ENCODE peak calls at places on chromosomes 12 and 14, in eight cellular contexts. U is activated B cell treated with CpG ODN at 0.5 μM for 24 hours, L is left kidney, O is NCI-H2081, W is GM12878, Y is HT-29, V is gastrocnemius medialis, Q is OCI-LY7. S is an unnamed sample.

GRCh38 chr12:91401190-91401589 is 218.6 kb upstream of the DCN start:
- DNase-seq in U (no peak), L (no peak), O (no peak), W (no peak), Y (no peak), V (no peak), Q (no peak), S (no peak)

GRCh38 chr14:23916446-23916845 is 37.1 kb upstream of the DHRS4 start:
- DNase-seq in U (no peak), L (no peak), O (no peak), W (no peak), Y (no peak), V (no peak), Q (no peak), S (no peak)

GRCh38 chr14:60647081-60647836 is 2.0 kb downstream of the SIX1 start:
- DNase-seq in U (no peak), L (peak), O (peak), W (no peak), Y (no peak), V (peak), Q (no peak), S (no peak)

GRCh38 chr12:110270125-110270962 is 10.7 kb upstream of the ATP2A2 start:
- DNase-seq in U (no peak), L (peak), O (peak), W (no peak), Y (peak), V (peak), Q (no peak), S (no peak)

GRCh38 chr12:107368586-107368985 is 275.2 kb upstream of the CRY1 start:
- DNase-seq in U (no peak), L (no peak), O (no peak), W (no peak), Y (no peak), V (no peak), Q (no peak), S (no peak)

GRCh38 chr14:88985654-88986053 is 161.2 kb downstream of the TTC8 start:
- DNase-seq in U (no peak), L (peak), O (no peak), W (no peak), Y (no peak), V (no peak), Q (no peak), S (no peak)

GRCh38 chr14:77812028-77812427 is 12.1 kb downstream of the ADCK1 start:
- DNase-seq in U (no peak), L (no peak), O (no peak), W (peak), Y (no peak), V (no peak), Q (no peak), S (no peak)

GRCh38 chr12:3747543-3747942 is 5.4 kb downstream of the CRACR2A start:
- DNase-seq in U (no peak), L (no peak), O (no peak), W (no peak), Y (peak), V (no peak), Q (no peak), S (no peak)

GRCh38 chr12:64256166-64256800 is 34.2 kb upstream of the KICS2 start:
- DNase-seq in U (no peak), L (peak), O (peak), W (no peak), Y (peak), V (no peak), Q (peak), S (no peak)

GRCh38 chr12:55899035-55899434 is 28.7 kb downstream of the PYM1 start:
- DNase-seq in U (no peak), L (no peak), O (no peak), W (no peak), Y (no peak), V (no peak), Q (no peak), S (peak)

GRCh38 chr14:51862839-51863235 is 2.4 kb downstream of the GNG2 start:
- DNase-seq in U (no peak), L (no peak), O (no peak), W (no peak), Y (no peak), V (no peak), Q (no peak), S (no peak)

GRCh38 chr14:99964979-99965378 is 100.2 kb upstream of the EVL start:
- DNase-seq in U (no peak), L (no peak), O (no peak), W (no peak), Y (no peak), V (no peak), Q (no peak), S (no peak)

GRCh38 chr12:110822821-110823415 is 23.9 kb upstream of the CCDC63 start:
- DNase-seq in U (no peak), L (no peak), O (no peak), W (peak), Y (no peak), V (no peak), Q (no peak), S (no peak)

GRCh38 chr14:103071544-103072251 is 12.3 kb upstream of the LBHD2 start:
- DNase-seq in U (no peak), L (no peak), O (no peak), W (no peak), Y (peak), V (no peak), Q (no peak), S (no peak)

GRCh38 chr12:63029676-63030075 is 94.7 kb upstream of the PPM1H start:
- DNase-seq in U (no peak), L (no peak), O (no peak), W (no peak), Y (no peak), V (no peak), Q (no peak), S (no peak)

GRCh38 chr12:27965966-27966365 is 6.6 kb downstream of the PTHLH start:
- DNase-seq in U (no peak), L (no peak), O (no peak), W (no peak), Y (no peak), V (no peak), Q (no peak), S (no peak)

GRCh38 chr12:45170456-45171042 is 45.3 kb upstream of the ANO6 start:
- DNase-seq in U (peak), L (peak), O (peak), W (peak), Y (peak), V (peak), Q (peak), S (peak)

GRCh38 chr12:99111600-99111999 is 466.5 kb downstream of the APAF1 start:
- DNase-seq in U (no peak), L (peak), O (peak), W (no peak), Y (no peak), V (no peak), Q (no peak), S (no peak)

GRCh38 chr12:67269632-67270578 is 747 bp downstream of the CAND1 start:
- DNase-seq in U (peak), L (peak), O (peak), W (no peak), Y (peak), V (no peak), Q (peak), S (no peak)

GRCh38 chr12:44817687-44818086 is 58.4 kb downstream of the NELL2 start:
- DNase-seq in U (no peak), L (no peak), O (no peak), W (no peak), Y (no peak), V (no peak), Q (peak), S (no peak)

GRCh38 chr14:66701813-66702212 is 193.9 kb downstream of the GPHN start:
- DNase-seq in U (no peak), L (no peak), O (no peak), W (no peak), Y (no peak), V (no peak), Q (no peak), S (no peak)

GRCh38 chr14:55297611-55298323 is 26.5 kb downstream of the FBXO34 start:
- DNase-seq in U (no peak), L (peak), O (no peak), W (no peak), Y (peak), V (no peak), Q (peak), S (no peak)

GRCh38 chr12:79186506-79186905 is 321.9 kb downstream of the SYT1 start:
- DNase-seq in U (no peak), L (no peak), O (no peak), W (no peak), Y (no peak), V (no peak), Q (no peak), S (no peak)

GRCh38 chr12:82968644-82969339 is 282.1 kb downstream of the TMTC2 start:
- DNase-seq in U (no peak), L (no peak), O (no peak), W (no peak), Y (no peak), V (no peak), Q (no peak), S (no peak)